ENCODE peak calls at places on chromosomes 3 and 15, in four cellular contexts. W, X, Y and S are unnamed samples.

GRCh38 chr3:58783845-58784244 is 117.3 kb upstream of the FAM3D start:
- DNase-seq in X (no peak), Y (no peak), W (no peak), S (no peak)

GRCh38 chr3:94862703-94863102 is 799.8 kb downstream of the NSUN3 start:
- DNase-seq in Y (no peak), W (no peak), X (peak), S (no peak)

GRCh38 chr3:47715928-47716327 is 65.8 kb downstream of the SMARCC1 start:
- DNase-seq in Y (no peak), X (no peak), W (no peak), S (no peak)

GRCh38 chr3:192850501-192850981 is 67.1 kb downstream of the MB21D2 start:
- DNase-seq in X (peak), Y (no peak), W (no peak), S (no peak)

GRCh38 chr15:42069496-42070275 is 24.7 kb downstream of the PLA2G4D start:
- DNase-seq in W (no peak), Y (no peak), X (no peak), S (no peak)

GRCh38 chr3:14319654-14320182 is 82.7 kb upstream of the SLC6A6 start:
- DNase-seq in Y (peak), W (peak), X (peak), S (peak)

GRCh38 chr3:8635625-8636024 is 9.0 kb downstream of the SSUH2 start:
- DNase-seq in X (no peak), W (no peak), Y (no peak), S (peak)

GRCh38 chr15:85897207-85897817 is 102.6 kb upstream of the KLHL25 start:
- DNase-seq in X (no peak), W (no peak), Y (no peak), S (no peak)

GRCh38 chr3:67558429-67558828 is 96.0 kb downstream of the SUCLG2 start:
- DNase-seq in X (no peak), W (no peak), Y (no peak), S (no peak)

GRCh38 chr3:122515020-122515468 is 305 bp upstream of the KPNA1 start:
- DNase-seq in W (no peak), Y (no peak), X (no peak), S (no peak)

GRCh38 chr3:34075975-34076374 is 277.5 kb downstream of the PDCD6IP start:
- DNase-seq in X (no peak), Y (no peak), W (no peak), S (no peak)

GRCh38 chr3:129624347-129625070 is 18.0 kb upstream of the PLXND1 start:
- DNase-seq in W (no peak), X (no peak), Y (no peak), S (no peak)

GRCh38 chr3:175121225-175121624 is 262.1 kb downstream of the NAALADL2 start:
- DNase-seq in Y (no peak), X (peak), W (no peak), S (peak)

GRCh38 chr3:130932979-130933378 is 39.1 kb downstream of the ATP2C1 start:
- DNase-seq in Y (no peak), W (no peak), X (no peak), S (no peak)

GRCh38 chr15:84982301-84982920 is 755 bp downstream of the PDE8A start:
- DNase-seq in X (peak), Y (no peak), W (no peak), S (peak)

GRCh38 chr3:120171134-120171863 is 77.1 kb upstream of the GSK3B start:
- DNase-seq in X (no peak), W (no peak), Y (no peak), S (no peak)

GRCh38 chr15:39509941-39510845 is 70.7 kb upstream of the THBS1 start:
- DNase-seq in W (no peak), Y (no peak), X (no peak), S (no peak)

GRCh38 chr15:79025802-79026201 is 64.8 kb downstream of the RASGRF1 start:
- DNase-seq in W (no peak), Y (no peak), X (no peak), S (no peak)

GRCh38 chr3:128491071-128491899 is 1.7 kb downstream of the GATA2 start:
- DNase-seq in X (no peak), W (no peak), Y (no peak), S (peak)

DNA sequence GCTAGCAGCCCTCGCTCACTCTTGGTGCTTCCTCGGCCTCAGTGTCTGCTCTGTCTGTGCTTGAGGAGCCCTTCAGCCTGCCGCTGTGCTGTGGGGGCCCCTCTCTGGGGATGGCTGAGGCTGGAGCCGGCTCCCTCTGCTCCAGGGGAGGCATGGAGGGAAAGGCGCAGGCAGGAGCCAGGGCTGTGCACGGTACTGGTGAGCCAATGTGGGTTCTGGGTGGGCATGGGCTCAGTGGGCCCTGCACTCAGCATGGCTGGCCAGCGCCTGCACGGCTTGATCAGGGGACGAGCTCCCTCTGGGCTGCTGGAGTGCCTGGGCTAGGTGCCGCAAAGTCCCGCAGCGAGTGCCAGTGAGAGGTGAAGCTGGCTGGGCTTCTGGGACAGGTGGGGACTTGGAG is 260.0 kb downstream of the SI start:
- DNase-seq in Y (no peak), W (no peak), X (no peak), S (no peak)
- H4K91ac ChIP-seq in Y (no peak), W (no peak), X (no peak), S (no peak)

DNA sequence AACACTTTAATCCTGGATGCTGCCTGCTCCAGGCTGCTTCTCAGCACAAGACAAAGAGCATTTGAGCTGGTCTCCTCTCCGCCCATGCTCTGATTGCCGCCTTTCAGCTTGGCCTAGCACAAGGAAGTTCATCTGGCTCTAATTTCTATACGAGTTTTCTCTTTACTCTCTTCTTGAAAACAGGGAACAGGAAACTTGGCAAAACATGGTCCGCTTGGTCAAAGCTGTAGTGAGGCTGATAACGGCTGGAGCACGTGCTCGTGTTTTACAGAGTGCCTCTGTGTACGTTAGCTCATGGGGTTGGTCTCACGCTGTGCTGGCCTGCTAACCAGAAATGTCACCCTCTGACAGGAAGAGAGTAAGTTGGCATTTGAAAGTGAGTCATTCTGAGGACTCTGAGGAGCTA is 19.2 kb downstream of the RARRES1 start:
- DNase-seq in W (no peak), Y (no peak), X (no peak), S (no peak)
- H2BK12ac ChIP-seq in W (no peak), Y (no peak), X (no peak), S (no peak)

GRCh38 chr3:116757310-116757709 is 47.7 kb downstream of the TUSC7 start:
- DNase-seq in X (no peak), Y (no peak), W (no peak), S (no peak)
- H4K91ac ChIP-seq in X (no peak), Y (no peak), W (no peak), S (no peak)

DNA sequence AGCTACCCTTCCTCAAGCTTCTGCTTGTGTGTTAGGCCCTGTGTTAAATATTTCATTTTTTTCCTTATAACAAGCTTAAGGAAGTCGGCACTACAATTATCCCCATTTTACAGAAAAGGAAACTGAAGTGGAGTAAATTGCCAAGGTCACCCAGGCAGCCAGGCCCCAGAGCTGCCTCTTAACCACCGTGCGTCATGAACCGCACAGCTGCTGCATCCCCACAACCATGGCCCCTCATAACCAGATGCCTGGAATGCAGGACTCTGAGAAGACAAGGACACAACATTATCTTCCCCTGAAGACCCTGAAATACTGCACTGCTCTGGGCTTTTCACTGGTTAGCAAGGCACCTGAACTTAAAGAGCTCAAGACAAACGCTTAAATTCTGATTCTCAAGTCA is 14.6 kb downstream of the LRIG1 start:
- DNase-seq in X (no peak), Y (no peak), W (no peak), S (no peak)
- H2BK12ac ChIP-seq in X (no peak), Y (no peak), W (no peak), S (no peak)

GRCh38 chr3:36944641-36945270 is at the start of gene TRANK1:
- DNase-seq in W (no peak), X (no peak), Y (no peak), S (peak)
- H4K91ac ChIP-seq in W (peak), X (no peak), Y (peak), S (no peak)